ENCODE peak calls at places on chromosomes 12 and 14, in eight cellular contexts. One of them, this sample, is unnamed.

GRCh38 chr12:25089738-25090137 is 105.2 kb downstream of the DNAI7 start:
- DNase-seq in AG10803: no peak
- DNase-seq in fibroblast of mammary gland: no peak
- DNase-seq in A673: no peak
- DNase-seq in keratinocyte: peak; percentile 4
- DNase-seq in lower leg skin: no peak
- DNase-seq in lower lobe of right lung: no peak
- DNase-seq in psoas muscle: no peak
- DNase-seq in this sample: no peak

GRCh38 chr12:111224196-111225066 is 144.5 kb downstream of the PHETA1 start:
- DNase-seq in lower lobe of right lung: no peak
- DNase-seq in AG10803: no peak
- DNase-seq in psoas muscle: no peak
- DNase-seq in fibroblast of mammary gland: no peak
- DNase-seq in keratinocyte: no peak
- DNase-seq in lower leg skin: no peak
- DNase-seq in A673: no peak
- DNase-seq in this sample: no peak

GRCh38 chr14:98408713-98409112 is 863.3 kb downstream of the BCL11B start:
- DNase-seq in AG10803: no peak
- DNase-seq in keratinocyte: no peak
- DNase-seq in lower leg skin: no peak
- DNase-seq in lower lobe of right lung: no peak
- DNase-seq in A673: no peak
- DNase-seq in psoas muscle: no peak
- DNase-seq in fibroblast of mammary gland: no peak
- DNase-seq in this sample: no peak

GRCh38 chr14:51653855-51654548 is 2.3 kb downstream of the FRMD6 start:
- DNase-seq in fibroblast of mammary gland: peak; percentile 45
- DNase-seq in A673: no peak
- DNase-seq in lower lobe of right lung: no peak
- DNase-seq in AG10803: no peak
- DNase-seq in psoas muscle: no peak
- DNase-seq in lower leg skin: no peak
- DNase-seq in keratinocyte: no peak
- DNase-seq in this sample: no peak

GRCh38 chr12:110266980-110267620 is 13.9 kb upstream of the ATP2A2 start:
- DNase-seq in keratinocyte: no peak
- DNase-seq in AG10803: peak; percentile 84
- DNase-seq in fibroblast of mammary gland: peak; percentile 86
- DNase-seq in psoas muscle: no peak
- DNase-seq in lower lobe of right lung: no peak
- DNase-seq in A673: peak; percentile 77
- DNase-seq in lower leg skin: no peak
- DNase-seq in this sample: peak; percentile 88

GRCh38 chr12:88202500-88202899 is 60.4 kb downstream of the TMTC3 start:
- DNase-seq in lower leg skin: no peak
- DNase-seq in AG10803: peak; percentile 48
- DNase-seq in lower lobe of right lung: no peak
- DNase-seq in A673: no peak
- DNase-seq in fibroblast of mammary gland: no peak
- DNase-seq in keratinocyte: no peak
- DNase-seq in psoas muscle: no peak
- DNase-seq in this sample: peak; percentile 38

GRCh38 chr12:5085896-5086295 is 42.2 kb downstream of the KCNA5 start:
- DNase-seq in A673: peak; percentile 5
- DNase-seq in lower lobe of right lung: no peak
- DNase-seq in lower leg skin: no peak
- DNase-seq in AG10803: peak; percentile 94
- DNase-seq in psoas muscle: no peak
- DNase-seq in fibroblast of mammary gland: peak; percentile 75
- DNase-seq in keratinocyte: peak; percentile 15
- DNase-seq in this sample: peak; percentile 81

GRCh38 chr14:50321009-50321660 is 9.0 kb downstream of the DMAC2L start:
- DNase-seq in psoas muscle: no peak
- DNase-seq in fibroblast of mammary gland: peak; percentile 96
- DNase-seq in A673: peak; percentile 93
- DNase-seq in AG10803: peak; percentile 88
- DNase-seq in lower leg skin: no peak
- DNase-seq in lower lobe of right lung: no peak
- DNase-seq in keratinocyte: peak; percentile 98
- DNase-seq in this sample: peak; percentile 96

GRCh38 chr14:72714871-72715214 is 179.1 kb downstream of the DPF3 start:
- DNase-seq in psoas muscle: peak; percentile 51
- DNase-seq in fibroblast of mammary gland: no peak
- DNase-seq in lower lobe of right lung: no peak
- DNase-seq in keratinocyte: no peak
- DNase-seq in A673: no peak
- DNase-seq in lower leg skin: no peak
- DNase-seq in AG10803: no peak
- DNase-seq in this sample: no peak

GRCh38 chr12:1795785-1796514 is 24.4 kb upstream of the LRTM2 start:
- DNase-seq in fibroblast of mammary gland: peak; percentile 86
- DNase-seq in AG10803: peak; percentile 88
- DNase-seq in A673: peak; percentile 95
- DNase-seq in psoas muscle: peak; percentile 94
- DNase-seq in lower leg skin: peak; percentile 98
- DNase-seq in lower lobe of right lung: peak; percentile 97
- DNase-seq in keratinocyte: peak; percentile 41
- DNase-seq in this sample: peak; percentile 89

GRCh38 chr12:57511161-57511560 is 9.2 kb downstream of the DDIT3 start:
- DNase-seq in keratinocyte: no peak
- DNase-seq in fibroblast of mammary gland: no peak
- DNase-seq in psoas muscle: no peak
- DNase-seq in lower leg skin: no peak
- DNase-seq in A673: no peak
- DNase-seq in lower lobe of right lung: no peak
- DNase-seq in AG10803: no peak
- DNase-seq in this sample: no peak

GRCh38 chr12:92621833-92622232 is 81.0 kb upstream of the PLEKHG7 start:
- DNase-seq in psoas muscle: no peak
- DNase-seq in fibroblast of mammary gland: peak; percentile 38
- DNase-seq in A673: no peak
- DNase-seq in lower lobe of right lung: no peak
- DNase-seq in AG10803: peak; percentile 79
- DNase-seq in lower leg skin: no peak
- DNase-seq in keratinocyte: no peak
- DNase-seq in this sample: no peak

GRCh38 chr12:105382771-105383632 is 52.5 kb downstream of the C12orf75 start:
- DNase-seq in lower lobe of right lung: no peak
- DNase-seq in fibroblast of mammary gland: peak; percentile 78
- DNase-seq in psoas muscle: no peak
- DNase-seq in AG10803: peak; percentile 84
- DNase-seq in A673: peak; percentile 82
- DNase-seq in keratinocyte: peak; percentile 28
- DNase-seq in lower leg skin: no peak
- DNase-seq in this sample: peak; percentile 85

GRCh38 chr12:41621288-41621687 is 433.2 kb downstream of the PDZRN4 start:
- DNase-seq in A673: no peak
- DNase-seq in fibroblast of mammary gland: no peak
- DNase-seq in AG10803: no peak
- DNase-seq in psoas muscle: no peak
- DNase-seq in lower lobe of right lung: no peak
- DNase-seq in lower leg skin: no peak
- DNase-seq in keratinocyte: no peak
- DNase-seq in this sample: no peak

GRCh38 chr14:38079268-38079667 is 128.4 kb upstream of the SSTR1 start:
- DNase-seq in lower lobe of right lung: no peak
- DNase-seq in psoas muscle: no peak
- DNase-seq in fibroblast of mammary gland: peak; percentile 46
- DNase-seq in A673: no peak
- DNase-seq in AG10803: peak; percentile 64
- DNase-seq in keratinocyte: no peak
- DNase-seq in lower leg skin: no peak
- DNase-seq in this sample: peak; percentile 3

GRCh38 chr12:65740873-65741600 is 83.2 kb upstream of the HMGA2 start:
- DNase-seq in psoas muscle: peak; percentile 74
- DNase-seq in fibroblast of mammary gland: peak; percentile 66
- DNase-seq in AG10803: peak; percentile 71
- DNase-seq in keratinocyte: no peak
- DNase-seq in lower lobe of right lung: peak; percentile 70
- DNase-seq in lower leg skin: peak; percentile 95
- DNase-seq in A673: peak; percentile 94
- DNase-seq in this sample: peak; percentile 90

GRCh38 chr14:51849095-51849494 is 11.3 kb upstream of the GNG2 start:
- DNase-seq in lower leg skin: no peak
- DNase-seq in A673: no peak
- DNase-seq in AG10803: no peak
- DNase-seq in keratinocyte: no peak
- DNase-seq in lower lobe of right lung: no peak
- DNase-seq in fibroblast of mammary gland: peak; percentile 55
- DNase-seq in psoas muscle: no peak
- DNase-seq in this sample: no peak

DNA sequence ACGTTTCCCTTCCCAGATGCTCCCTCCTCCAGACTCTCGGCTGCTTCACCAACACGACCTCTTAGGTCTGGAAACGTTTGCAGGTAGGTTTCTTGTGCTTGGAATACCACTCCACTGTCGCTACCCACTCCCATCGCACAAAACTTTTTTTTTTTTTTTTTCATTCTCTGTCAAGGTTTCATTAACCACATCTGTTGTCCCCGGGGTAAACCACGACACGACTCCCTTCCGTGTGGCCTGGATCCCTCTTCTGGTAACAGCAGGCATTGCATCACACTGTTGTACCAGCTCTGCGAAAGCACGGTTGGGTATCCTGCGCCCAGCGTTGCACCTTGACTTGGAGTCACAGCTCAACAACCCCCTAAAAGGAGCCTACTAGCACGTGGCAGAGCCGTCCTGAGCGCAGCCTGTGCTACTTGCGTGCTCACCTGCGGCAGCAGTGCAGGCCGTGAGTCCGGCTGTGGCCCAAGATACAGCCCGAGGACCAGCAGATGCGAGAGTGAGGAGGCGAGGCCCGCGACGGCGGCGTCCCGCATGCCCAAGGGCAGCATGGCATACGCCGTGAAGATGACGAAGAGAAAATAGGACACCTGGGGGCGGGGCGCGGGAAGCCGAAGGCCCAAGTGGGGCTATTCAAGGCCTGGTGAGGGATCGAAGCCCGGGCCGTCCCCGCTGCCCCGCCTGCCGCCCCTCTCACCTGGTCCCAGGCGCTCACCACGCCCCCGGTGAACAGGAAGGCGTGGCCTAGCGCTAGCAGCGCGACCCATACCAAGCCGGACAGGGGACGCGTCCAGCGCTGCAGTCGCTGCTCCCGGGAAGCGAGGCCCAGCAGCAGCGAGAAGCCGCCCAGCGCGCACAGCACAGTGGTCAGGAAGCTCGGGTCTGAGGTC is 2.5 kb downstream of the ADCY4 start:
- DNase-seq in AG10803: peak; percentile 64
- DNase-seq in keratinocyte: no peak
- DNase-seq in lower lobe of right lung: peak; percentile 79
- DNase-seq in psoas muscle: peak; percentile 54
- DNase-seq in lower leg skin: peak; percentile 91
- DNase-seq in fibroblast of mammary gland: peak; percentile 50
- DNase-seq in A673: peak; percentile 88
- DNase-seq in this sample: peak; percentile 62
- H3K4me3 ChIP-seq in AG10803: peak overlapping the region; percentile 17
- H3K4me3 ChIP-seq in keratinocyte: no peak overlapping the region
- H3K4me3 ChIP-seq in lower lobe of right lung: peak overlapping the region; percentile 58
- H3K4me3 ChIP-seq in psoas muscle: peak overlapping the region; percentile 35
- H3K4me3 ChIP-seq in lower leg skin: no peak overlapping the region
- H3K4me3 ChIP-seq in fibroblast of mammary gland: no peak overlapping the region
- H3K4me3 ChIP-seq in A673: no peak overlapping the region
- H3K4me3 ChIP-seq in this sample: no peak overlapping the region

GRCh38 chr12:30691122-30691879 is 4.4 kb downstream of the IPO8 start:
- DNase-seq in psoas muscle: peak; percentile 18
- DNase-seq in keratinocyte: no peak
- DNase-seq in fibroblast of mammary gland: peak; percentile 90
- DNase-seq in A673: peak; percentile 10
- DNase-seq in AG10803: peak; percentile 75
- DNase-seq in lower leg skin: no peak
- DNase-seq in lower lobe of right lung: no peak
- DNase-seq in this sample: peak; percentile 79
- TF ChIP-seq CTCF in psoas muscle: no peak
- TF ChIP-seq CTCF in keratinocyte: no peak
- TF ChIP-seq CTCF in fibroblast of mammary gland: peak; percentile 4
- TF ChIP-seq CTCF in A673: no peak
- TF ChIP-seq CTCF in AG10803: peak; percentile 18
- TF ChIP-seq CTCF in lower leg skin: no peak
- TF ChIP-seq CTCF in lower lobe of right lung: no peak
- TF ChIP-seq CTCF in this sample: no peak

DNA sequence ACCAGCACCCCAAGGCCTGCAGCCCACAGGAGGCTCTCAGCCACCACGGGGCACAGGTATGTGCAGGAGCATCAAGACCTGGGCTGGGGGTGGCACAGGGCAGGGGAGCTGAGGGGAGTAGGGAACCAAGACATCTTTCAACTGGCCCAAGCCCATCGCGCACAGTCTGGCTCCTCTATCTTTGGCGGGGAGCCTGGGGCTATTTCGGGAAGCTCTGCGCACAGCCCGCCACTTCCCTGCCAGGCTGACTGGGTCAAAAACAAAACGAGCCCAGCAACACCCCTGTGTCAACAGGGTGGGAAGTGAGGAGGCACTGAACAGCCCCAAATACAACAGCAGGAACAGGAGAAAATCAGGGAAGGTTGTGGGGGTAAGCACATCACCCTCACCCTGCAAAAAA is 83.9 kb downstream of the ARL6IP4 start:
- DNase-seq in A673: no peak
- DNase-seq in fibroblast of mammary gland: no peak
- DNase-seq in AG10803: no peak
- DNase-seq in psoas muscle: peak; percentile 74
- DNase-seq in lower lobe of right lung: peak; percentile 38
- DNase-seq in keratinocyte: no peak
- DNase-seq in lower leg skin: no peak
- DNase-seq in this sample: no peak
- H3K4me3 ChIP-seq in A673: no peak overlapping the region
- H3K4me3 ChIP-seq in fibroblast of mammary gland: no peak overlapping the region
- H3K4me3 ChIP-seq in AG10803: no peak overlapping the region
- H3K4me3 ChIP-seq in psoas muscle: no peak overlapping the region
- H3K4me3 ChIP-seq in lower lobe of right lung: no peak overlapping the region
- H3K4me3 ChIP-seq in keratinocyte: no peak overlapping the region
- H3K4me3 ChIP-seq in lower leg skin: no peak overlapping the region
- H3K4me3 ChIP-seq in this sample: no peak overlapping the region

GRCh38 chr12:26832817-26833691 is at the start of gene ITPR2:
- DNase-seq in lower lobe of right lung: peak; percentile 96
- DNase-seq in A673: peak; percentile 94
- DNase-seq in lower leg skin: peak; percentile 99
- DNase-seq in AG10803: peak; percentile 82
- DNase-seq in keratinocyte: no peak
- DNase-seq in fibroblast of mammary gland: peak; percentile 74
- DNase-seq in psoas muscle: peak; percentile 95
- DNase-seq in this sample: peak; percentile 94

GRCh38 chr12:26830783-26831601 is 2.0 kb downstream of the ITPR2 start:
- DNase-seq in fibroblast of mammary gland: no peak
- DNase-seq in keratinocyte: no peak
- DNase-seq in A673: no peak
- DNase-seq in psoas muscle: no peak
- DNase-seq in lower leg skin: no peak
- DNase-seq in AG10803: no peak
- DNase-seq in lower lobe of right lung: no peak
- DNase-seq in this sample: no peak

GRCh38 chr12:26833692-26834168 is 736 bp upstream of the ITPR2 start:
- DNase-seq in psoas muscle: peak; percentile 31
- DNase-seq in A673: no peak
- DNase-seq in keratinocyte: no peak
- DNase-seq in fibroblast of mammary gland: peak; percentile 31
- DNase-seq in AG10803: no peak
- DNase-seq in lower leg skin: peak; percentile 86
- DNase-seq in lower lobe of right lung: peak; percentile 75
- DNase-seq in this sample: peak; percentile 34

GRCh38 chr12:26830358-26830757 is 2.6 kb downstream of the ITPR2 start:
- DNase-seq in AG10803: no peak
- DNase-seq in fibroblast of mammary gland: no peak
- DNase-seq in A673: no peak
- DNase-seq in keratinocyte: no peak
- DNase-seq in lower leg skin: no peak
- DNase-seq in lower lobe of right lung: no peak
- DNase-seq in psoas muscle: no peak
- DNase-seq in this sample: no peak

GRCh38 chr12:26831959-26832816 is 806 bp downstream of the ITPR2 start:
- DNase-seq in lower leg skin: peak; percentile 92
- DNase-seq in psoas muscle: peak; percentile 54
- DNase-seq in keratinocyte: no peak
- DNase-seq in A673: peak; percentile 72
- DNase-seq in AG10803: peak; percentile 75
- DNase-seq in fibroblast of mammary gland: peak; percentile 79
- DNase-seq in lower lobe of right lung: peak; percentile 76
- DNase-seq in this sample: peak; percentile 88
- TF ChIP-seq CTCF in lower leg skin: no peak
- TF ChIP-seq CTCF in psoas muscle: no peak
- TF ChIP-seq CTCF in keratinocyte: no peak
- TF ChIP-seq CTCF in A673: peak; percentile 8
- TF ChIP-seq CTCF in AG10803: peak; percentile 14
- TF ChIP-seq CTCF in fibroblast of mammary gland: no peak
- TF ChIP-seq CTCF in lower lobe of right lung: no peak
- TF ChIP-seq CTCF in this sample: no peak

This sample was measured in cardiac fibroblast.